ENCODE peak calls at places on chromosomes 7 and 10, in ten cellular contexts. G, M, P, V, U, E, J, Z, B and C are unnamed samples.

GRCh38 chr10:80709879-80710278 is 172.2 kb downstream of the SH2D4B start:
- DNase-seq in U (no peak), E (no peak), Z (no peak), J (no peak), M (no peak), V (no peak), B (no peak), P (no peak), G (no peak), C (no peak)

GRCh38 chr7:151924508-151924907 is 31.7 kb upstream of the GALNTL5 start:
- DNase-seq in V (no peak), M (no peak), J (no peak), Z (no peak), U (no peak), B (no peak), P (no peak), G (peak), E (no peak), C (no peak)

GRCh38 chr10:114252097-114252496 is 13.0 kb downstream of the VWA2 start:
- DNase-seq in U (no peak), G (no peak), E (no peak), M (no peak), Z (no peak), V (no peak), P (no peak), J (no peak), B (no peak), C (no peak)

GRCh38 chr7:34900891-34901493 is 136.3 kb downstream of the DPY19L1 start:
- DNase-seq in Z (peak), E (peak), V (peak), J (no peak), P (no peak), U (no peak), B (no peak), M (no peak), G (no peak), C (no peak)

GRCh38 chr7:85103962-85104361 is 82.9 kb downstream of the SEMA3D start:
- DNase-seq in M (no peak), P (no peak), G (no peak), E (no peak), U (no peak), B (no peak), J (peak), Z (peak), V (peak), C (no peak)

GRCh38 chr7:121394709-121395140 is 1.4 kb downstream of the FAM3C start:
- DNase-seq in V (no peak), M (peak), J (peak), U (no peak), E (peak), G (peak), P (no peak), Z (no peak), B (no peak), C (no peak)

GRCh38 chr7:44272981-44273380 is 52.4 kb downstream of the CAMK2B start:
- DNase-seq in U (no peak), E (no peak), J (no peak), M (no peak), P (no peak), B (no peak), V (no peak), Z (no peak), G (no peak), C (no peak)

GRCh38 chr10:75038335-75038734 is 73.1 kb upstream of the SAMD8 start:
- DNase-seq in E (peak), J (peak), V (peak), B (peak), Z (no peak), U (peak), P (no peak), M (peak), G (no peak), C (no peak)

GRCh38 chr7:30134011-30134410 is 775 bp upstream of the MTURN start:
- DNase-seq in P (no peak), U (no peak), M (no peak), V (peak), J (no peak), G (no peak), E (no peak), B (no peak), Z (no peak), C (no peak)

GRCh38 chr10:57815926-57816325 is 451.8 kb downstream of the IPMK start:
- DNase-seq in P (no peak), U (no peak), B (no peak), J (no peak), Z (peak), G (no peak), M (no peak), E (no peak), V (no peak), C (no peak)

GRCh38 chr10:101130984-101131961 is at the start of gene TLX1:
- DNase-seq in J (no peak), Z (no peak), B (no peak), P (no peak), U (no peak), V (no peak), M (peak), G (peak), E (no peak), C (no peak)

GRCh38 chr7:50940621-50941020 is 157.9 kb upstream of the GRB10 start:
- DNase-seq in B (no peak), U (no peak), M (no peak), J (peak), E (no peak), P (no peak), V (peak), G (no peak), Z (no peak), C (no peak)

GRCh38 chr7:91030680-91031079 is 233.6 kb upstream of the FZD1 start:
- DNase-seq in M (no peak), B (no peak), V (no peak), J (no peak), E (no peak), Z (no peak), P (no peak), G (no peak), U (peak), C (no peak)

GRCh38 chr10:31458974-31459373 is 140.0 kb downstream of the ZEB1 start:
- DNase-seq in U (no peak), V (no peak), E (no peak), P (no peak), J (no peak), M (no peak), B (no peak), Z (no peak), G (no peak), C (no peak)

GRCh38 chr7:104978460-104978859 is 35.5 kb upstream of the KMT2E start:
- DNase-seq in E (peak), J (no peak), Z (no peak), M (no peak), V (no peak), P (no peak), B (no peak), U (no peak), G (no peak), C (no peak)

GRCh38 chr7:76267107-76267834 is 35.2 kb upstream of the HSPB1 start:
- DNase-seq in V (no peak), B (no peak), U (no peak), P (no peak), Z (no peak), E (no peak), M (no peak), J (no peak), G (no peak), C (no peak)

GRCh38 chr10:132468201-132468600 is 69.4 kb upstream of the INPP5A start:
- DNase-seq in U (no peak), V (no peak), G (no peak), P (no peak), J (no peak), M (no peak), B (no peak), E (no peak), Z (no peak), C (no peak)

GRCh38 chr10:121614746-121615145 is 16.5 kb upstream of the FGFR2 start:
- DNase-seq in Z (no peak), B (no peak), P (no peak), V (no peak), E (no peak), M (no peak), J (no peak), G (no peak), U (no peak), C (no peak)

GRCh38 chr10:29805134-29805691 is 170.4 kb upstream of the SVIL start:
- DNase-seq in Z (no peak), V (no peak), E (no peak), P (no peak), B (no peak), J (no peak), M (peak), G (no peak), U (no peak), C (no peak)

GRCh38 chr7:42480304-42480665 is 243.3 kb upstream of the GLI3 start:
- DNase-seq in B (no peak), J (no peak), V (no peak), P (no peak), M (no peak), E (no peak), G (no peak), U (no peak), Z (peak), C (no peak)

GRCh38 chr10:3783721-3784432 is 1.1 kb downstream of the KLF6 start:
- DNase-seq in P (no peak), M (peak), G (peak), J (peak), E (peak), Z (peak), U (peak), V (peak), B (peak), C (no peak)

GRCh38 chr10:70461397-70462348 is 16.9 kb upstream of the PALD1 start:
- DNase-seq in J (peak), U (no peak), P (no peak), Z (peak), E (peak), G (peak), B (peak), V (peak), M (peak), C (no peak)

GRCh38 chr7:45007571-45008328 is 7.7 kb downstream of the CCM2 start:
- DNase-seq in J (no peak), E (no peak), V (no peak), B (no peak), P (peak), Z (no peak), M (no peak), U (no peak), G (no peak), C (no peak)

GRCh38 chr7:76089865-76090495 is 42.1 kb downstream of the MDH2 start:
- DNase-seq in E (no peak), M (no peak), U (no peak), V (no peak), Z (peak), P (no peak), J (no peak), G (no peak), B (no peak), C (no peak)

GRCh38 chr7:66267249-66267648 is 62.1 kb downstream of the TPST1 start:
- DNase-seq in B (peak), P (no peak), U (no peak), Z (no peak), E (peak), G (no peak), M (peak), V (peak), J (peak), C (peak)

GRCh38 chr10:85609509-85609908 is 757.1 kb downstream of the GRID1 start:
- DNase-seq in J (no peak), P (no peak), B (no peak), G (no peak), U (no peak), V (no peak), M (no peak), E (no peak), Z (no peak), C (no peak)

GRCh38 chr7:143046334-143046935 is 5.7 kb upstream of the OR6V1 start:
- DNase-seq in B (no peak), U (no peak), P (no peak), G (no peak), E (peak), J (no peak), Z (no peak), V (no peak), M (no peak), C (no peak)

GRCh38 chr7:44769381-44770209 is 20.9 kb downstream of the ZMIZ2 start:
- DNase-seq in M (peak), B (peak), P (no peak), U (no peak), J (peak), V (peak), Z (no peak), G (no peak), E (peak), C (no peak)

GRCh38 chr10:51341216-51341615 is 266.9 kb downstream of the PRKG1 start:
- DNase-seq in M (no peak), U (no peak), Z (peak), B (peak), V (peak), G (no peak), E (peak), J (peak), P (no peak), C (no peak)

GRCh38 chr7:29987821-29988317 is 1.7 kb downstream of the SCRN1 start:
- DNase-seq in J (peak), Z (peak), V (peak), M (peak), U (no peak), B (peak), G (no peak), P (no peak), E (peak), C (peak)

GRCh38 chr7:142371586-142372377 is 113.9 kb upstream of the PRSS58 start:
- DNase-seq in E (no peak), V (no peak), G (no peak), B (no peak), M (no peak), Z (peak), U (no peak), P (no peak), J (peak), C (no peak)

GRCh38 chr7:516606-517456 is 2.8 kb downstream of the PDGFA start:
- DNase-seq in B (peak), Z (peak), E (peak), V (peak), M (peak), J (peak), P (no peak), G (peak), U (no peak), C (peak)
- TF ChIP-seq CTCF in B (no peak), Z (no peak), E (no peak), V (no peak), M (no peak), J (no peak), P (no peak), G (no peak), U (no peak), C (no peak)

DNA sequence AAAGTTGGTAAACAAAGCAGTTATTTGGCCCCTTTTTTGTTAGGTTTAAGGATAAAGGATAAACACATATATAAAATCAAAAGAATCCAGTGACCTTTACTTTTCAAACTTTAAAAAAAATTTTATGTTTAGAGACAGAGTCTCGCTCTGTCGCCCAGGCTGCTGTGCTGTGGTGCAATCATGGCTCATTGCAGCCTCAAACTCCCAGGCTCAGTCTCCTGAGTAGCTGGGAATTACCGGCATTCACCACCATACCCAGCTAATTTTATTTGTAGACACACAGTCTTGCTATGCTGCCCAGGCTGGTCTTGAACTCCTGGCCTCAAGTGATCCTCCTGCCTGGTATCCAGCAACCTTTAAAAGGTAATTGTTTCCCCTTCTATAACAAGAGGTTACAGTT is 31.3 kb downstream of the GNA12 start:
- DNase-seq in G (no peak), B (no peak), E (no peak), M (no peak), Z (no peak), U (no peak), P (peak), V (peak), J (no peak), C (no peak)
- H3K4me3 ChIP-seq in G (no peak), B (no peak), E (no peak), M (no peak), Z (no peak), U (no peak), P (no peak), V (no peak), J (no peak), C (no peak)

GRCh38 chr10:99619090-99619800 is 994 bp downstream of the SLC25A28 start:
- DNase-seq in E (peak), P (no peak), V (peak), Z (peak), J (peak), U (no peak), G (no peak), B (no peak), M (no peak), C (no peak)

GRCh38 chr10:99623919-99624318 is 3.7 kb upstream of the SLC25A28 start:
- DNase-seq in B (no peak), M (no peak), G (no peak), V (no peak), P (no peak), J (no peak), E (no peak), Z (no peak), U (no peak), C (no peak)

GRCh38 chr10:99620713-99621453 is 644 bp upstream of the SLC25A28 start:
- DNase-seq in P (peak), Z (peak), J (peak), V (peak), M (peak), G (peak), B (peak), U (peak), E (peak), C (peak)

GRCh38 chr10:99621454-99622246 is 1.4 kb upstream of the SLC25A28 start:
- DNase-seq in P (no peak), M (no peak), E (no peak), G (no peak), J (no peak), Z (peak), B (no peak), V (no peak), U (no peak), C (peak)

DNA sequence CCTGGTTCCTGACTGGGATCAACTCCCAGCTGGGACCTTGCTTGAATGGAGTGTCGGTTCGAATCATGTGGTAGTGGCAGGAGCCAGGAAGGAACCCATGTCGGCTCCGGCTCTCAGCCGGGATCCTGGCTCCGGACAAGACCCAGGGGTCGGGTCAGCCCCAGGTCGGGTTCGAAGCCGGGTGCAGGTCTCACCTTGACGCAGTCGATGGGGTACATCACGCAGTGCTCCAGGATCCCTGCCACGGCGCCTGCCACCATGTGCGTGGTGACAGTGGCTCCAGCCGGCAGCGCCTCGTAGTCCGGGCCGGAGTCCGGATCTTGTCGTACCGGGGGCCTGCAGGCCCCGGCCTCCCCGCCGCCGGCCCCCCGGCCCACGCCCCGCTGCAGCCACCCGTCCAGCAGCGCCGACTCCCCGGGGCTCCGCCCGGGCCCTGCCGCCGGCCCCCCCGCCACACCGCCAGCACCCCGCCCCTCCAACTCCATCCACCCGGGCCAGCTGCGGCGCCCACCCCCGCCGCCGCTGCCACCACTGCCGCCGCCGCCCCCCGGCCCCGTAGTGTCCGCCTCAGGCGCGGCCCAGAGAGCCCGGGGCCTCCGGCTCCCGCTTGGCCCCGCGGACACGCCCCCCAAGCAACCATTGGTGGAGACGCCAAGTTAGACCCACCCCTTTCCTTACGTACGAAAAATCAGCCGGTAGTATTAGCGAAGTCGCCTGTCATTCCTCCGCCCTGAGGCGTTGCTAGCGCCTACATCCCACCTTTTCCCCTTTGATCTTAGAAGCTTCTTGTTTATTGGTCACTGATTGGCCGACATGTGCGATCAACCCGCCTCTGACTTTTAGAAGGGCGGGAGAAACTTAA is at the start of gene SLC25A28:
- DNase-seq in U (peak), J (peak), E (peak), P (peak), V (peak), M (peak), B (peak), G (peak), Z (peak), C (peak)
- TF ChIP-seq CTCF in U (no peak), J (no peak), E (no peak), P (no peak), V (no peak), M (no peak), B (no peak), G (no peak), Z (no peak), C (no peak)

GRCh38 chr10:17225823-17226222 is 2.2 kb upstream of the VIM start:
- DNase-seq in V (no peak), Z (no peak), M (no peak), U (no peak), J (no peak), B (no peak), E (no peak), P (no peak), G (no peak), C (no peak)

GRCh38 chr10:17226891-17227303 is 1.1 kb upstream of the VIM start:
- DNase-seq in U (no peak), J (no peak), V (no peak), P (no peak), G (no peak), M (no peak), Z (no peak), E (no peak), B (no peak), C (no peak)

GRCh38 chr10:17229016-17229716 is 1.1 kb downstream of the VIM start:
- DNase-seq in M (peak), U (peak), V (peak), G (peak), E (peak), J (peak), B (peak), P (peak), Z (peak), C (no peak)

GRCh38 chr10:17228081-17229015 is at the start of gene VIM:
- DNase-seq in V (peak), E (peak), U (peak), Z (peak), M (peak), P (peak), J (peak), B (peak), G (peak), C (peak)

DNA sequence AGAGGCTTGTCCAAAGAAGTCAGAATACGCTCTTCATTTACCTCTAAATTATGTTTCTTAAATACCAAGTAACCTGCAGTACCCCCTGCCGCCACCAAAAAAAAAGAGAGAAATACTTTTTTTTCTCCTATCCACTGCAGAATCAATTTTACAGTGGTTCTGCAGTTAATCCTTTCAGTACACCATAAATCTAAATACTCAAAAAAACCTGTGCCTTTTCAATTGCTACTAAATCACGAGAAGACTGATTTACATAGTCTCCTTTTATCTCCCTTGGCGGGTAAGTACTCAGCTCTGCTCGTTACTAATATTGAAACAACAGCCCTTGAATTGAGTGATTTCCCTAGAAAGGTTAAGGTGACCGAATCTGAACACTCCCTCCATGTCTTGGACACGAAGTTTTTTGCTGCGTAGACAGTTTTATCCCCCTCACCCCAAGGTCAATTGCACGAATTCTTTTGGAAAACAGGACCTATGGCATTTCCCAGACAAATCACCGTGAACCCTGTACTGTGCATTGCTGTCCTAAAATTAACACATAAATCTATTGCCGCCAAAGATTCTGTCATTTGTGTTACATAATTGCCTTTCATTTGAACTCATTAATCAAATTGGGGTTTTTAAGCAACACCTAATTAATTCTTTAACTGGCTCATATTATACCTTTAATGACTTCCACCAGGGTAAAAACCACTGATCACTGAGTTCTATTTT is 517 bp upstream of the VIM start:
- DNase-seq in J (no peak), G (no peak), P (no peak), V (peak), U (no peak), M (no peak), B (no peak), Z (no peak), E (peak), C (no peak)
- H3K4me3 ChIP-seq in J (peak), G (peak), P (peak), V (peak), U (peak), M (no peak), B (peak), Z (no peak), E (peak), C (peak)